ENCODE peak calls at places on chromosomes 7 and 10, in four cellular contexts. One of them, this sample, is unnamed.

GRCh38 chr7:46315891-46316290 is 394.8 kb upstream of the IGFBP3 start:
- DNase-seq in K562: no peak
- DNase-seq in GM12878: no peak
- DNase-seq in HepG2: no peak
- DNase-seq in this sample: no peak

GRCh38 chr10:100683004-100683403 is 62.4 kb upstream of the PAX2 start:
- DNase-seq in K562: no peak
- DNase-seq in HepG2: no peak
- DNase-seq in GM12878: no peak
- DNase-seq in this sample: no peak

GRCh38 chr7:27167170-27167505 is 1.8 kb upstream of the HOXA9 start:
- DNase-seq in K562: no peak
- DNase-seq in GM12878: no peak
- DNase-seq in HepG2: no peak
- DNase-seq in this sample: no peak

GRCh38 chr7:32357535-32358277 is 132.5 kb downstream of the LSM5 start:
- DNase-seq in GM12878: no peak
- DNase-seq in K562: no peak
- DNase-seq in HepG2: no peak
- DNase-seq in this sample: no peak

GRCh38 chr10:484441-484924 is 205.0 kb downstream of the DIP2C start:
- DNase-seq in GM12878: no peak
- DNase-seq in K562: no peak
- DNase-seq in HepG2: no peak
- DNase-seq in this sample: peak; percentile 58

GRCh38 chr10:13812804-13813203 is 226.0 kb downstream of the PRPF18 start:
- DNase-seq in K562: no peak
- DNase-seq in GM12878: no peak
- DNase-seq in HepG2: no peak
- DNase-seq in this sample: no peak

GRCh38 chr7:105743351-105743812 is 133.0 kb downstream of the ATXN7L1 start:
- DNase-seq in HepG2: no peak
- DNase-seq in K562: no peak
- DNase-seq in GM12878: no peak
- DNase-seq in this sample: no peak

GRCh38 chr10:95920798-95921426 is 13.1 kb downstream of the CC2D2B start:
- DNase-seq in K562: no peak
- DNase-seq in GM12878: no peak
- DNase-seq in HepG2: no peak
- DNase-seq in this sample: no peak

GRCh38 chr10:132520147-132520811 is 17.3 kb upstream of the INPP5A start:
- DNase-seq in HepG2: no peak
- DNase-seq in K562: no peak
- DNase-seq in GM12878: no peak
- DNase-seq in this sample: peak; percentile 5

GRCh38 chr10:103265712-103266329 is 11.1 kb upstream of the INA start:
- DNase-seq in GM12878: no peak
- DNase-seq in HepG2: peak; percentile 63
- DNase-seq in K562: peak; percentile 34
- DNase-seq in this sample: peak; percentile 79

GRCh38 chr7:82677493-82677892 is 233.9 kb upstream of the CACNA2D1 start:
- DNase-seq in GM12878: no peak
- DNase-seq in HepG2: no peak
- DNase-seq in K562: no peak
- DNase-seq in this sample: no peak

GRCh38 chr7:40986351-40986873 is 716.5 kb downstream of the INHBA start:
- DNase-seq in K562: no peak
- DNase-seq in HepG2: no peak
- DNase-seq in GM12878: no peak
- DNase-seq in this sample: no peak

GRCh38 chr10:49135575-49136313 is 1.9 kb upstream of the FAM170B start:
- DNase-seq in K562: no peak
- DNase-seq in GM12878: no peak
- DNase-seq in HepG2: no peak
- DNase-seq in this sample: no peak

GRCh38 chr10:119782981-119783664 is 57.3 kb downstream of the INPP5F start:
- DNase-seq in K562: no peak
- DNase-seq in HepG2: no peak
- DNase-seq in GM12878: no peak
- DNase-seq in this sample: no peak

GRCh38 chr10:19904202-19904661 is 88.0 kb downstream of the PLXDC2 start:
- DNase-seq in HepG2: no peak
- DNase-seq in GM12878: peak; percentile 27
- DNase-seq in K562: no peak
- DNase-seq in this sample: no peak

GRCh38 chr7:73340514-73340913 is 12.6 kb downstream of the FKBP6 start:
- DNase-seq in HepG2: no peak
- DNase-seq in K562: no peak
- DNase-seq in GM12878: no peak
- DNase-seq in this sample: no peak

GRCh38 chr7:125059861-125060456 is 130.3 kb upstream of the POT1 start:
- DNase-seq in HepG2: no peak
- DNase-seq in GM12878: no peak
- DNase-seq in K562: no peak
- DNase-seq in this sample: no peak

GRCh38 chr10:69704231-69704630 is 74.2 kb downstream of the FAM241B start:
- DNase-seq in GM12878: no peak
- DNase-seq in K562: no peak
- DNase-seq in HepG2: no peak
- DNase-seq in this sample: no peak

GRCh38 chr10:122126763-122127659 is 138.0 kb downstream of the TACC2 start:
- DNase-seq in GM12878: no peak
- DNase-seq in HepG2: peak; percentile 30
- DNase-seq in K562: no peak
- DNase-seq in this sample: no peak

DNA sequence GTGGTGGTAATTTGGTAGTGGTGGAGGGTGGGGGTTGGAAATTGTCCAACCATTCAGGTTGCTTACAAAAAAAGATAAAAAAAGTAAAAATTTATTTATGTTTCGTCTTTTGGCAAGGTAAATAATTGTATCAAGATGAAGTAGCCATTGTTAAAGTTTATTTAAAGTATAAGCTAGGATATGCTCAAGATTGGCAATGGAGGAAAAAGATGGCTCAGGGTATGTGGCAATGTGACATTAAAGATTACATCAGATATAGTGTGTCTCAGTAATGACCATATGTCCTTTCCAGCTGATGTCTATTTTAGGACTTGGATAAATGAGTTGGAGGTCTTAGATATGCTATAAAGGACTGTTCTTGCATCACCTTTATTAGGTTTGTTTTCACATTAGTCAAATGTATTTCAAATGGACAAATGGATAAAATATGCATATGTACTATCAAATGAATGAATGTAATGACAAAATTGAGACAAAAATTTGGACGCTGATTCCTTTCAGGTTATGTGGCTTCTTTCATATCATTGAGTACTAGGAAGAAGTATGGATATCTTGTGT is 60.9 kb downstream of the ST7 start:
- DNase-seq in GM12878: no peak
- DNase-seq in K562: no peak
- DNase-seq in HepG2: no peak
- DNase-seq in this sample: no peak
- TF ChIP-seq TCF7 in GM12878: no peak
- TF ChIP-seq TCF7 in K562: no peak
- TF ChIP-seq TCF7 in HepG2: no peak
- TF ChIP-seq TCF7 in this sample: no peak

GRCh38 chr10:110307805-110308204 is 3.1 kb upstream of the SMNDC1 start:
- DNase-seq in K562: no peak
- DNase-seq in GM12878: no peak
- DNase-seq in HepG2: no peak
- DNase-seq in this sample: no peak
- TF ChIP-seq ATF2 in K562: no peak
- TF ChIP-seq ATF2 in GM12878: no peak
- TF ChIP-seq ATF2 in HepG2: no peak
- TF ChIP-seq ATF2 in this sample: no peak

GRCh38 chr7:121945066-121945848 is 72.3 kb downstream of the PTPRZ1 start:
- DNase-seq in HepG2: no peak
- DNase-seq in GM12878: no peak
- DNase-seq in K562: no peak
- DNase-seq in this sample: no peak
- TF ChIP-seq TCF7 in HepG2: no peak
- TF ChIP-seq TCF7 in GM12878: no peak
- TF ChIP-seq TCF7 in K562: no peak
- TF ChIP-seq TCF7 in this sample: no peak

DNA sequence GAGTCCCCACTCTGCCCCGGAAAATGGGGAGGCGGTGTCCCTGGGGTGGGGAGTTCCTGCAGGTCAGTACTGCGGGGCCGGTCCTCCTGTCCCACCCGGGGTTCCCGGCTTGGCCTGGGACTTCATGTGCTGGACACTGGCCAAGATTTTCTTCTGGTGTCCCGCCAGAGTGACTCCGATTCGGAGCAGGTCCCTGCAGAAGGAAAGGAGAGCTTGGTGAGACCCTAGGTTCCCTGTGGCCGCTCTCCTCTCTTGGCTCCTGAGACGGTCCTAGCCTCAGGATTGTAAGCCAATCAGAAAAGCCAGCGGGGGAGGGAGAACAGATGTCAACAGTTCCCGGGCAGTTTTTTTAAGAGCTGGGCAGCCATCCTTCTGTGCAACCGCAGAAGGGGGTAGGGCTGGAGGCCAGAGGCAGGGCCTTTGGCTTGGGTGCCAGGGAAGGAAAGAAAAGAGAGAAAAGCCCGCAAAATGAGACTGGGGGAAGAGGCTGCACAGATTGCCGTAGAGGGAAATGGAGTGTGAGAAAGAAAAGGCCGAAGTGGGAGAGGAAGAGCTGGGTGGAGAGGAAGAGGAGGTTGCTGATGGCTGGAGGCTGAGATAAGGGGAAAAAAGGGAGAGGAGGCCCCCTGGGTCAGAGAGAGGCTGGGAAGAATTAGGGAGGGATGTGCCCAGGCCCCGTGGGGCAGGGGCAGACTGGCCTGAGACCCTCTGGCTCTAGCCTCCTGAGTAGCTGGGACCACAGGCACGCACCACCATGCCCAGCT is 23.7 kb downstream of the EPHB4 start:
- DNase-seq in HepG2: peak; percentile 17
- DNase-seq in K562: peak; percentile 86
- DNase-seq in GM12878: peak; percentile 56
- DNase-seq in this sample: peak; percentile 59
- TF ChIP-seq ATF2 in HepG2: no peak
- TF ChIP-seq ATF2 in K562: no peak
- TF ChIP-seq ATF2 in GM12878: no peak
- TF ChIP-seq ATF2 in this sample: no peak

GRCh38 chr7:137900137-137900536 is 53.4 kb upstream of the DGKI start:
- DNase-seq in GM12878: no peak
- DNase-seq in K562: no peak
- DNase-seq in HepG2: no peak
- DNase-seq in this sample: no peak

GRCh38 chr7:137903382-137904169 is 56.8 kb upstream of the DGKI start:
- DNase-seq in K562: peak; percentile 82
- DNase-seq in HepG2: peak; percentile 70
- DNase-seq in GM12878: peak; percentile 76
- DNase-seq in this sample: peak; percentile 56

GRCh38 chr7:137909042-137909441 is 62.3 kb upstream of the DGKI start:
- DNase-seq in GM12878: no peak
- DNase-seq in HepG2: no peak
- DNase-seq in K562: no peak
- DNase-seq in this sample: no peak

GRCh38 chr7:137908106-137908505 is 61.3 kb upstream of the DGKI start:
- DNase-seq in GM12878: no peak
- DNase-seq in K562: no peak
- DNase-seq in HepG2: no peak
- DNase-seq in this sample: no peak

DNA sequence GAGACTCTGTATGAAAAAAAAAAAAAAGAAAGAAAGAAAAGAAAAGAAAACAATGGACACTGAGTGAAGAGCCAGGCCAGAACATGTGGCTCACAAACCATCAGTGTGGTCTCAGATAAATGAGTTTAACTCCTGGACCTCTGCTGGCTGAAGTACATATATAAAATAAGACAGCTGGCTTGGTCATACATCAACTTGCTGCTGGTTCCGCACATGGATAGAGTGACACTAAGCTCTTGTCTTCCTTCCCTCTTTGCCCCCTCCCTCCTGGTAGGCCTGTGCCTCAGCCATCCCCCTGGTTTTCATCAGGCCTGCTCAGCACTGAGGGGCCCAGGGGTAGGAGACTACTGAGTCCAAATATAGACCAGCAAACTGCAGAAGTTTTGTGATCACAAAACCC is 58.1 kb upstream of the DGKI start:
- DNase-seq in K562: no peak
- DNase-seq in GM12878: no peak
- DNase-seq in HepG2: no peak
- DNase-seq in this sample: no peak
- TF ChIP-seq TCF7 in K562: no peak
- TF ChIP-seq TCF7 in GM12878: no peak
- TF ChIP-seq TCF7 in HepG2: no peak
- TF ChIP-seq TCF7 in this sample: no peak

DNA sequence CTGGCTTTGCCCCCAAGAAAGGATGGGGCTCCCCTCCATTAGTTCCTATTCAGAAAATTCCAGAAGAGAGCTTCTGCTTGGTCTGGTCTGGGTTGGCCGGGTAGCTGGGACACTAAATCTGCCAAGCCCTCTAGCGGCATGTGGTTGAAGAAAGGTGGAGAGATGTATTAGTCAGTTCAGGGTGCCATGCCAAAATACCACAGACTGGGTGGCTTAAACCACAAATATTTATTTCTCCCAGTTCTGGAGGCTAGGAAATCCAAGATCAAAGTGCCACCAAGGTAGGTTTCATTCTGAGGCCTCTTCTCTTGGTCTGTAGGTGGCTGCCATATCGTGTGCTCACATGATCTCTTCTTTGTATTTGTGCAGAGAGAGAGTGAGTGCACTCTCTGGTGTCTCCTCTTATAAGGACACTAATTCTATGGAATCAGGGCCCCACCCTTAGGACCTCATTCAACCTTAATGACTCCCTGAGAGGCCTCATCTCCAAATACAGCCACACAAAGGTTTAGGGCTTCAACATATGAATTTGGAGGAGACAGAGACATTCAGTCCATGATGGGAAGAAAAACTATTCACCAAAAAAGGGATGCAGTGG is 38.7 kb upstream of the MTPAP start:
- DNase-seq in K562: no peak
- DNase-seq in GM12878: no peak
- DNase-seq in HepG2: peak; percentile 35
- DNase-seq in this sample: no peak
- TF ChIP-seq ATF2 in K562: no peak
- TF ChIP-seq ATF2 in GM12878: no peak
- TF ChIP-seq ATF2 in HepG2: no peak
- TF ChIP-seq ATF2 in this sample: no peak